ENCODE peak calls at places on chromosomes 5 and 9, in seven cellular contexts. One of them, this sample, is unnamed.

GRCh38 chr5:137836997-137837396 is 30.7 kb upstream of the MYOT start:
- DNase-seq in ovary: no peak
- DNase-seq in NCI-H1436: no peak
- DNase-seq in neuronal stem cell: no peak
- DNase-seq in MV-4-11: no peak
- DNase-seq in endothelial cell: no peak
- DNase-seq in HS-5: no peak
- DNase-seq in this sample: no peak

GRCh38 chr9:129146441-129146933 is 31.6 kb downstream of the IER5L start:
- DNase-seq in ovary: peak; percentile 63
- DNase-seq in NCI-H1436: no peak
- DNase-seq in neuronal stem cell: no peak
- DNase-seq in MV-4-11: no peak
- DNase-seq in endothelial cell: no peak
- DNase-seq in HS-5: no peak
- DNase-seq in this sample: no peak

GRCh38 chr9:136943291-136944093 is 1.0 kb downstream of the FBXW5 start:
- DNase-seq in ovary: peak; percentile 29
- DNase-seq in NCI-H1436: no peak
- DNase-seq in neuronal stem cell: no peak
- DNase-seq in MV-4-11: no peak
- DNase-seq in endothelial cell: peak; percentile 36
- DNase-seq in HS-5: no peak
- DNase-seq in this sample: no peak

GRCh38 chr5:176596689-176597416 is 13.1 kb downstream of the GPRIN1 start:
- DNase-seq in ovary: peak; percentile 15
- DNase-seq in NCI-H1436: no peak
- DNase-seq in neuronal stem cell: no peak
- DNase-seq in MV-4-11: no peak
- DNase-seq in endothelial cell: peak; percentile 61
- DNase-seq in HS-5: no peak
- DNase-seq in this sample: peak; percentile 50

GRCh38 chr5:81530919-81531318 is 137.0 kb upstream of the ACOT12 start:
- DNase-seq in ovary: no peak
- DNase-seq in NCI-H1436: no peak
- DNase-seq in neuronal stem cell: no peak
- DNase-seq in MV-4-11: no peak
- DNase-seq in endothelial cell: no peak
- DNase-seq in HS-5: no peak
- DNase-seq in this sample: no peak

GRCh38 chr9:19493174-19493811 is 84.5 kb downstream of the ACER2 start:
- DNase-seq in ovary: peak; percentile 45
- DNase-seq in NCI-H1436: peak; percentile 45
- DNase-seq in neuronal stem cell: peak; percentile 67
- DNase-seq in MV-4-11: peak; percentile 56
- DNase-seq in endothelial cell: peak; percentile 60
- DNase-seq in HS-5: peak; percentile 63
- DNase-seq in this sample: peak; percentile 66

GRCh38 chr5:170681013-170681433 is 102.5 kb upstream of the GABRP start:
- DNase-seq in ovary: no peak
- DNase-seq in NCI-H1436: no peak
- DNase-seq in neuronal stem cell: peak; percentile 77
- DNase-seq in MV-4-11: peak; percentile 72
- DNase-seq in endothelial cell: peak; percentile 82
- DNase-seq in HS-5: no peak
- DNase-seq in this sample: peak; percentile 31

GRCh38 chr5:157295247-157295646 is 29.3 kb downstream of the CYFIP2 start:
- DNase-seq in ovary: no peak
- DNase-seq in NCI-H1436: peak; percentile 71
- DNase-seq in neuronal stem cell: no peak
- DNase-seq in MV-4-11: no peak
- DNase-seq in endothelial cell: no peak
- DNase-seq in HS-5: no peak
- DNase-seq in this sample: no peak

GRCh38 chr5:63128018-63128417 is 549.4 kb downstream of the LRRC70 start:
- DNase-seq in ovary: no peak
- DNase-seq in NCI-H1436: no peak
- DNase-seq in neuronal stem cell: no peak
- DNase-seq in MV-4-11: no peak
- DNase-seq in endothelial cell: no peak
- DNase-seq in HS-5: no peak
- DNase-seq in this sample: no peak

GRCh38 chr9:137227057-137227852 is at the start of gene RNF224:
- DNase-seq in ovary: peak; percentile 59
- DNase-seq in NCI-H1436: peak; percentile 81
- DNase-seq in neuronal stem cell: peak; percentile 74
- DNase-seq in MV-4-11: peak; percentile 46
- DNase-seq in endothelial cell: peak; percentile 84
- DNase-seq in HS-5: no peak
- DNase-seq in this sample: peak; percentile 91

GRCh38 chr9:94904806-94905205 is 178.3 kb downstream of the AOPEP start:
- DNase-seq in ovary: no peak
- DNase-seq in NCI-H1436: no peak
- DNase-seq in neuronal stem cell: no peak
- DNase-seq in MV-4-11: no peak
- DNase-seq in endothelial cell: no peak
- DNase-seq in HS-5: no peak
- DNase-seq in this sample: no peak

GRCh38 chr9:35611230-35611797 is 6.3 kb downstream of the TESK1 start:
- DNase-seq in ovary: no peak
- DNase-seq in NCI-H1436: peak; percentile 9
- DNase-seq in neuronal stem cell: no peak
- DNase-seq in MV-4-11: peak; percentile 21
- DNase-seq in endothelial cell: peak; percentile 40
- DNase-seq in HS-5: no peak
- DNase-seq in this sample: peak; percentile 67

GRCh38 chr9:29397148-29397547 is 1823.9 kb upstream of the C9orf72 start:
- DNase-seq in ovary: no peak
- DNase-seq in NCI-H1436: no peak
- DNase-seq in neuronal stem cell: no peak
- DNase-seq in MV-4-11: no peak
- DNase-seq in endothelial cell: no peak
- DNase-seq in HS-5: no peak
- DNase-seq in this sample: no peak

GRCh38 chr5:108119123-108119522 is 262.8 kb downstream of the FBXL17 start:
- DNase-seq in ovary: no peak
- DNase-seq in NCI-H1436: no peak
- DNase-seq in neuronal stem cell: no peak
- DNase-seq in MV-4-11: no peak
- DNase-seq in endothelial cell: no peak
- DNase-seq in HS-5: no peak
- DNase-seq in this sample: no peak

GRCh38 chr9:42852133-42852532 is 668.7 kb downstream of the SPATA31A6 start:
- DNase-seq in ovary: peak; percentile 25
- DNase-seq in NCI-H1436: no peak
- DNase-seq in neuronal stem cell: peak; percentile 29
- DNase-seq in MV-4-11: no peak
- DNase-seq in endothelial cell: peak; percentile 49
- DNase-seq in HS-5: peak; percentile 26
- DNase-seq in this sample: peak; percentile 83

GRCh38 chr5:57650360-57651069 is 167.9 kb upstream of the ACTBL2 start:
- DNase-seq in ovary: no peak
- DNase-seq in NCI-H1436: no peak
- DNase-seq in neuronal stem cell: no peak
- DNase-seq in MV-4-11: peak; percentile 35
- DNase-seq in endothelial cell: peak; percentile 9
- DNase-seq in HS-5: peak; percentile 33
- DNase-seq in this sample: peak; percentile 17

GRCh38 chr5:82735160-82735789 is 341.9 kb downstream of the TMEM167A start:
- DNase-seq in ovary: no peak
- DNase-seq in NCI-H1436: no peak
- DNase-seq in neuronal stem cell: no peak
- DNase-seq in MV-4-11: peak; percentile 55
- DNase-seq in endothelial cell: no peak
- DNase-seq in HS-5: peak; percentile 2
- DNase-seq in this sample: no peak

GRCh38 chr5:35785601-35786085 is 71.0 kb upstream of the IL7R start:
- DNase-seq in ovary: no peak
- DNase-seq in NCI-H1436: no peak
- DNase-seq in neuronal stem cell: no peak
- DNase-seq in MV-4-11: peak; percentile 98
- DNase-seq in endothelial cell: no peak
- DNase-seq in HS-5: no peak
- DNase-seq in this sample: no peak

GRCh38 chr5:89187883-89188465 is 305.0 kb upstream of the MEF2C start:
- DNase-seq in ovary: no peak
- DNase-seq in NCI-H1436: no peak
- DNase-seq in neuronal stem cell: no peak
- DNase-seq in MV-4-11: no peak
- DNase-seq in endothelial cell: no peak
- DNase-seq in HS-5: no peak
- DNase-seq in this sample: no peak

GRCh38 chr5:79697222-79698164 is 7.9 kb downstream of the CMYA5 start:
- DNase-seq in ovary: peak; percentile 48
- DNase-seq in NCI-H1436: no peak
- DNase-seq in neuronal stem cell: no peak
- DNase-seq in MV-4-11: peak; percentile 89
- DNase-seq in endothelial cell: no peak
- DNase-seq in HS-5: no peak
- DNase-seq in this sample: no peak

GRCh38 chr9:14441976-14442651 is 128.2 kb upstream of the NFIB start:
- DNase-seq in ovary: no peak
- DNase-seq in NCI-H1436: no peak
- DNase-seq in neuronal stem cell: no peak
- DNase-seq in MV-4-11: no peak
- DNase-seq in endothelial cell: peak; percentile 64
- DNase-seq in HS-5: no peak
- DNase-seq in this sample: peak; percentile 68

GRCh38 chr5:14342306-14342705 is 199.2 kb downstream of the TRIO start:
- DNase-seq in ovary: no peak
- DNase-seq in NCI-H1436: no peak
- DNase-seq in neuronal stem cell: no peak
- DNase-seq in MV-4-11: peak; percentile 62
- DNase-seq in endothelial cell: no peak
- DNase-seq in HS-5: no peak
- DNase-seq in this sample: no peak

GRCh38 chr5:148457183-148457620 is 73.4 kb downstream of the FBXO38 start:
- DNase-seq in ovary: no peak
- DNase-seq in NCI-H1436: peak; percentile 95
- DNase-seq in neuronal stem cell: no peak
- DNase-seq in MV-4-11: peak; percentile 11
- DNase-seq in endothelial cell: peak; percentile 12
- DNase-seq in HS-5: no peak
- DNase-seq in this sample: peak; percentile 20

GRCh38 chr9:128683340-128684064 is 5.5 kb upstream of the SET start:
- DNase-seq in ovary: peak; percentile 41
- DNase-seq in NCI-H1436: no peak
- DNase-seq in neuronal stem cell: peak; percentile 76
- DNase-seq in MV-4-11: peak; percentile 29
- DNase-seq in endothelial cell: no peak
- DNase-seq in HS-5: no peak
- DNase-seq in this sample: peak; percentile 32